ENCODE peak calls at places on chromosomes 4 and X, in seven cellular contexts. One of them, this sample, is unnamed.

GRCh38 chr4:143883529-143883928 is 21.8 kb downstream of the GYPE start:
- DNase-seq in GM12891: no peak
- DNase-seq in NCI-H1105 treated with DMSO at 0.1 percent for 48 hours: no peak
- DNase-seq in stimulated activated CD8-positive, alpha-beta memory T cell treated with anti-CD3 and anti-CD28 coated beads, Interleukin-7, amount 100 ng/mL, for 24 hours: no peak
- DNase-seq in brain microvascular endothelial cell: no peak
- DNase-seq in sciatic nerve: no peak
- DNase-seq in neural progenitor cell: no peak
- DNase-seq in this sample: no peak

GRCh38 chr4:118177121-118177520 is 142.8 kb downstream of the NDST3 start:
- DNase-seq in sciatic nerve: no peak
- DNase-seq in NCI-H1105 treated with DMSO at 0.1 percent for 48 hours: no peak
- DNase-seq in stimulated activated CD8-positive, alpha-beta memory T cell treated with anti-CD3 and anti-CD28 coated beads, Interleukin-7, amount 100 ng/mL, for 24 hours: no peak
- DNase-seq in brain microvascular endothelial cell: no peak
- DNase-seq in neural progenitor cell: no peak
- DNase-seq in GM12891: no peak
- DNase-seq in this sample: no peak

GRCh38 chr4:76087007-76087769 is 12.7 kb downstream of the ART3 start:
- DNase-seq in brain microvascular endothelial cell: peak
- DNase-seq in sciatic nerve: peak
- DNase-seq in stimulated activated CD8-positive, alpha-beta memory T cell treated with anti-CD3 and anti-CD28 coated beads, Interleukin-7, amount 100 ng/mL, for 24 hours: no peak
- DNase-seq in NCI-H1105 treated with DMSO at 0.1 percent for 48 hours: peak
- DNase-seq in GM12891: no peak
- DNase-seq in neural progenitor cell: peak
- DNase-seq in this sample: no peak

GRCh38 chr4:7564242-7564641 is 129.5 kb upstream of the PSAPL1 start:
- DNase-seq in GM12891: no peak
- DNase-seq in NCI-H1105 treated with DMSO at 0.1 percent for 48 hours: no peak
- DNase-seq in brain microvascular endothelial cell: no peak
- DNase-seq in stimulated activated CD8-positive, alpha-beta memory T cell treated with anti-CD3 and anti-CD28 coated beads, Interleukin-7, amount 100 ng/mL, for 24 hours: no peak
- DNase-seq in sciatic nerve: no peak
- DNase-seq in neural progenitor cell: no peak
- DNase-seq in this sample: no peak

GRCh38 chr4:142534994-142535393 is 311.1 kb downstream of the INPP4B start:
- DNase-seq in sciatic nerve: no peak
- DNase-seq in neural progenitor cell: no peak
- DNase-seq in stimulated activated CD8-positive, alpha-beta memory T cell treated with anti-CD3 and anti-CD28 coated beads, Interleukin-7, amount 100 ng/mL, for 24 hours: no peak
- DNase-seq in GM12891: no peak
- DNase-seq in NCI-H1105 treated with DMSO at 0.1 percent for 48 hours: no peak
- DNase-seq in brain microvascular endothelial cell: no peak
- DNase-seq in this sample: no peak

GRCh38 chrX:70398899-70399298 is 24.2 kb upstream of the GDPD2 start:
- DNase-seq in sciatic nerve: no peak
- DNase-seq in brain microvascular endothelial cell: peak
- DNase-seq in stimulated activated CD8-positive, alpha-beta memory T cell treated with anti-CD3 and anti-CD28 coated beads, Interleukin-7, amount 100 ng/mL, for 24 hours: no peak
- DNase-seq in NCI-H1105 treated with DMSO at 0.1 percent for 48 hours: no peak
- DNase-seq in GM12891: no peak
- DNase-seq in neural progenitor cell: no peak
- DNase-seq in this sample: no peak

GRCh38 chr4:102564399-102564921 is 63.3 kb downstream of the NFKB1 start:
- DNase-seq in neural progenitor cell: no peak
- DNase-seq in stimulated activated CD8-positive, alpha-beta memory T cell treated with anti-CD3 and anti-CD28 coated beads, Interleukin-7, amount 100 ng/mL, for 24 hours: no peak
- DNase-seq in GM12891: peak
- DNase-seq in sciatic nerve: no peak
- DNase-seq in NCI-H1105 treated with DMSO at 0.1 percent for 48 hours: no peak
- DNase-seq in brain microvascular endothelial cell: peak
- DNase-seq in this sample: peak

GRCh38 chr4:172850838-172851237 is 317.8 kb upstream of the GALNT7 start:
- DNase-seq in GM12891: no peak
- DNase-seq in neural progenitor cell: no peak
- DNase-seq in stimulated activated CD8-positive, alpha-beta memory T cell treated with anti-CD3 and anti-CD28 coated beads, Interleukin-7, amount 100 ng/mL, for 24 hours: no peak
- DNase-seq in NCI-H1105 treated with DMSO at 0.1 percent for 48 hours: no peak
- DNase-seq in sciatic nerve: no peak
- DNase-seq in brain microvascular endothelial cell: peak
- DNase-seq in this sample: no peak

GRCh38 chr4:33837043-33837442 is 2407.3 kb downstream of the ARAP2 start:
- DNase-seq in neural progenitor cell: no peak
- DNase-seq in NCI-H1105 treated with DMSO at 0.1 percent for 48 hours: no peak
- DNase-seq in GM12891: no peak
- DNase-seq in sciatic nerve: no peak
- DNase-seq in stimulated activated CD8-positive, alpha-beta memory T cell treated with anti-CD3 and anti-CD28 coated beads, Interleukin-7, amount 100 ng/mL, for 24 hours: no peak
- DNase-seq in brain microvascular endothelial cell: peak
- DNase-seq in this sample: no peak

GRCh38 chrX:151974336-151975227 is at the start of gene GABRE:
- DNase-seq in brain microvascular endothelial cell: no peak
- DNase-seq in GM12891: no peak
- DNase-seq in stimulated activated CD8-positive, alpha-beta memory T cell treated with anti-CD3 and anti-CD28 coated beads, Interleukin-7, amount 100 ng/mL, for 24 hours: no peak
- DNase-seq in NCI-H1105 treated with DMSO at 0.1 percent for 48 hours: peak
- DNase-seq in sciatic nerve: peak
- DNase-seq in neural progenitor cell: peak
- DNase-seq in this sample: no peak

GRCh38 chr4:129248621-129249020 is 152.7 kb downstream of the C4orf33 start:
- DNase-seq in sciatic nerve: no peak
- DNase-seq in GM12891: no peak
- DNase-seq in brain microvascular endothelial cell: no peak
- DNase-seq in neural progenitor cell: no peak
- DNase-seq in stimulated activated CD8-positive, alpha-beta memory T cell treated with anti-CD3 and anti-CD28 coated beads, Interleukin-7, amount 100 ng/mL, for 24 hours: no peak
- DNase-seq in NCI-H1105 treated with DMSO at 0.1 percent for 48 hours: no peak
- DNase-seq in this sample: no peak

GRCh38 chrX:45184211-45184610 is 16.5 kb downstream of the DIPK2B start:
- DNase-seq in NCI-H1105 treated with DMSO at 0.1 percent for 48 hours: no peak
- DNase-seq in sciatic nerve: no peak
- DNase-seq in stimulated activated CD8-positive, alpha-beta memory T cell treated with anti-CD3 and anti-CD28 coated beads, Interleukin-7, amount 100 ng/mL, for 24 hours: no peak
- DNase-seq in GM12891: no peak
- DNase-seq in brain microvascular endothelial cell: no peak
- DNase-seq in neural progenitor cell: no peak
- DNase-seq in this sample: no peak

GRCh38 chr4:40306991-40307390 is 28.1 kb upstream of the CHRNA9 start:
- DNase-seq in neural progenitor cell: no peak
- DNase-seq in NCI-H1105 treated with DMSO at 0.1 percent for 48 hours: no peak
- DNase-seq in brain microvascular endothelial cell: no peak
- DNase-seq in GM12891: no peak
- DNase-seq in sciatic nerve: no peak
- DNase-seq in stimulated activated CD8-positive, alpha-beta memory T cell treated with anti-CD3 and anti-CD28 coated beads, Interleukin-7, amount 100 ng/mL, for 24 hours: no peak
- DNase-seq in this sample: no peak

GRCh38 chr4:123986268-123986798 is 589.7 kb downstream of the SPRY1 start:
- DNase-seq in brain microvascular endothelial cell: peak
- DNase-seq in neural progenitor cell: no peak
- DNase-seq in GM12891: no peak
- DNase-seq in stimulated activated CD8-positive, alpha-beta memory T cell treated with anti-CD3 and anti-CD28 coated beads, Interleukin-7, amount 100 ng/mL, for 24 hours: no peak
- DNase-seq in sciatic nerve: no peak
- DNase-seq in NCI-H1105 treated with DMSO at 0.1 percent for 48 hours: no peak
- DNase-seq in this sample: no peak

GRCh38 chrX:131262738-131263679 is 26.1 kb downstream of the IGSF1 start:
- DNase-seq in GM12891: no peak
- DNase-seq in neural progenitor cell: peak
- DNase-seq in brain microvascular endothelial cell: no peak
- DNase-seq in NCI-H1105 treated with DMSO at 0.1 percent for 48 hours: peak
- DNase-seq in stimulated activated CD8-positive, alpha-beta memory T cell treated with anti-CD3 and anti-CD28 coated beads, Interleukin-7, amount 100 ng/mL, for 24 hours: no peak
- DNase-seq in sciatic nerve: no peak
- DNase-seq in this sample: no peak

GRCh38 chr4:101020956-101021355 is 326.4 kb downstream of the PPP3CA start:
- DNase-seq in GM12891: no peak
- DNase-seq in stimulated activated CD8-positive, alpha-beta memory T cell treated with anti-CD3 and anti-CD28 coated beads, Interleukin-7, amount 100 ng/mL, for 24 hours: no peak
- DNase-seq in NCI-H1105 treated with DMSO at 0.1 percent for 48 hours: no peak
- DNase-seq in neural progenitor cell: no peak
- DNase-seq in brain microvascular endothelial cell: peak
- DNase-seq in sciatic nerve: no peak
- DNase-seq in this sample: no peak

GRCh38 chr4:7427326-7428260 is 7.1 kb downstream of the PSAPL1 start:
- DNase-seq in stimulated activated CD8-positive, alpha-beta memory T cell treated with anti-CD3 and anti-CD28 coated beads, Interleukin-7, amount 100 ng/mL, for 24 hours: no peak
- DNase-seq in brain microvascular endothelial cell: no peak
- DNase-seq in NCI-H1105 treated with DMSO at 0.1 percent for 48 hours: no peak
- DNase-seq in sciatic nerve: peak
- DNase-seq in neural progenitor cell: no peak
- DNase-seq in GM12891: no peak
- DNase-seq in this sample: no peak

GRCh38 chr4:183504930-183505555 is at the start of gene ING2:
- DNase-seq in stimulated activated CD8-positive, alpha-beta memory T cell treated with anti-CD3 and anti-CD28 coated beads, Interleukin-7, amount 100 ng/mL, for 24 hours: peak
- DNase-seq in GM12891: peak
- DNase-seq in NCI-H1105 treated with DMSO at 0.1 percent for 48 hours: peak
- DNase-seq in neural progenitor cell: peak
- DNase-seq in brain microvascular endothelial cell: peak
- DNase-seq in sciatic nerve: peak
- DNase-seq in this sample: peak

GRCh38 chr4:174005422-174005821 is 278.0 kb downstream of the FBXO8 start:
- DNase-seq in sciatic nerve: no peak
- DNase-seq in stimulated activated CD8-positive, alpha-beta memory T cell treated with anti-CD3 and anti-CD28 coated beads, Interleukin-7, amount 100 ng/mL, for 24 hours: no peak
- DNase-seq in GM12891: no peak
- DNase-seq in brain microvascular endothelial cell: no peak
- DNase-seq in neural progenitor cell: no peak
- DNase-seq in NCI-H1105 treated with DMSO at 0.1 percent for 48 hours: no peak
- DNase-seq in this sample: no peak

GRCh38 chr4:86955888-86956451 is 21.2 kb downstream of the AFF1 start:
- DNase-seq in sciatic nerve: no peak
- DNase-seq in brain microvascular endothelial cell: no peak
- DNase-seq in GM12891: no peak
- DNase-seq in NCI-H1105 treated with DMSO at 0.1 percent for 48 hours: no peak
- DNase-seq in neural progenitor cell: no peak
- DNase-seq in stimulated activated CD8-positive, alpha-beta memory T cell treated with anti-CD3 and anti-CD28 coated beads, Interleukin-7, amount 100 ng/mL, for 24 hours: no peak
- DNase-seq in this sample: no peak

GRCh38 chr4:2007804-2008670 is 737 bp downstream of the NELFA start:
- DNase-seq in GM12891: no peak
- DNase-seq in neural progenitor cell: peak
- DNase-seq in sciatic nerve: peak
- DNase-seq in NCI-H1105 treated with DMSO at 0.1 percent for 48 hours: no peak
- DNase-seq in brain microvascular endothelial cell: no peak
- DNase-seq in stimulated activated CD8-positive, alpha-beta memory T cell treated with anti-CD3 and anti-CD28 coated beads, Interleukin-7, amount 100 ng/mL, for 24 hours: no peak
- DNase-seq in this sample: no peak

GRCh38 chr4:23733476-23733875 is 156.4 kb downstream of the PPARGC1A start:
- DNase-seq in stimulated activated CD8-positive, alpha-beta memory T cell treated with anti-CD3 and anti-CD28 coated beads, Interleukin-7, amount 100 ng/mL, for 24 hours: no peak
- DNase-seq in GM12891: no peak
- DNase-seq in neural progenitor cell: no peak
- DNase-seq in NCI-H1105 treated with DMSO at 0.1 percent for 48 hours: no peak
- DNase-seq in brain microvascular endothelial cell: no peak
- DNase-seq in sciatic nerve: no peak
- DNase-seq in this sample: no peak

This sample was measured in GM18507.